ENCODE peak calls at places on chromosomes 12 and 14, in four cellular contexts. M is left ventricle myocardium inferior, V is tibial nerve, F is K562. N is an unnamed sample. For H3K4me1, the result is how much of the 10 kb centered on the place peaks cover.

GRCh38 chr12:15831315-15831993 is 42.3 kb upstream of the EPS8 start:
- DNase-seq in M (no peak), F (no peak), V (no peak), N (no peak)

GRCh38 chr12:40215977-40216376 is 8.8 kb upstream of the LRRK2 start:
- DNase-seq in V (no peak), M (no peak), F (no peak), N (no peak)

GRCh38 chr14:93720076-93720815 is 68.0 kb downstream of the PRIMA1 start:
- DNase-seq in F (no peak), M (no peak), V (no peak), N (no peak)

GRCh38 chr14:104159990-104160389 is 21.6 kb downstream of the KIF26A start:
- DNase-seq in M (no peak), V (no peak), F (no peak), N (no peak)

GRCh38 chr12:24838531-24838950 is 110.4 kb downstream of the BCAT1 start:
- DNase-seq in V (peak), M (no peak), F (no peak), N (no peak)

GRCh38 chr14:22379727-22380126 is 209.3 kb downstream of the DAD1 start:
- DNase-seq in M (no peak), V (no peak), F (no peak), N (no peak)

GRCh38 chr12:685388-685787 is 22.1 kb upstream of the NINJ2 start:
- DNase-seq in F (no peak), M (no peak), V (no peak), N (peak)

GRCh38 chr14:38207342-38207741 is 362 bp upstream of the SSTR1 start:
- DNase-seq in F (no peak), V (no peak), M (no peak), N (no peak)

GRCh38 chr14:88492272-88493089 is 62.3 kb downstream of the PTPN21 start:
- DNase-seq in F (peak), V (peak), M (no peak), N (peak)

GRCh38 chr12:56122637-56123036 is 4.6 kb downstream of the ZC3H10 start:
- DNase-seq in F (no peak), V (no peak), M (no peak), N (no peak)

GRCh38 chr12:56126732-56127239 is 1.3 kb upstream of the ESYT1 start:
- DNase-seq in V (no peak), F (no peak), M (no peak), N (no peak)

GRCh38 chr12:56121204-56121870 is 3.3 kb downstream of the ZC3H10 start:
- DNase-seq in F (no peak), M (no peak), V (no peak), N (no peak)

GRCh38 chr12:56127485-56127887 is 581 bp upstream of the ESYT1 start:
- DNase-seq in F (no peak), M (no peak), V (no peak), N (no peak)

DNA sequence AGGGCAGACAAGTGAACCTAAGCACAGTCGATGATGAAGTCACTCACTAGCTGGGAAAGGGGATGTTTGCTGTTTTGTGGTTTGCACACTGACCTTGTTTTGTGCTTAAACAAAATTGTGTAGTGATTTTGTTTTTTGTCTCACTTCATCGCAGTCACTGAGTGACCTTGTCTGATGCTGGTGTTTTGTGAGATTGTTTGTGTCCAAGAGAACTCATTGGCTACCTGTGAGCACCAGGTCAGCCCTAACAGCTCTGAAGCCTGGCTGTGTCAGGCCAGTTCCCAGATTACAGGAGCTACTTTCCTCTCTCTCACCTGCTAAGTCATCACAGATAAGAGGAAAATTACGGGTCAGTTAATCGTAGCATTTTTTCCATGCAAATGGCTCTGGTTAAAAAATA is 3.9 kb upstream of the ESYT1 start:
- DNase-seq in F (no peak), V (no peak), M (no peak), N (no peak)
- H3K4me1 ChIP-seq in F (under half), V (under half), M (half or more), N (under half)

GRCh38 chr14:21233457-21234076 is 35.7 kb downstream of the HNRNPC start:
- DNase-seq in M (no peak), V (no peak), F (no peak), N (no peak)
- H3K4me1 ChIP-seq in M (half or more), V (half or more), F (under half), N (half or more)

GRCh38 chr12:123142518-123142840 is 8.4 kb downstream of the PITPNM2 start:
- DNase-seq in V (no peak), M (no peak), F (no peak), N (no peak)

GRCh38 chr12:123145211-123145610 is 5.7 kb downstream of the PITPNM2 start:
- DNase-seq in M (no peak), F (no peak), V (no peak), N (no peak)

GRCh38 chr12:123143753-123144461 is 7.0 kb downstream of the PITPNM2 start:
- DNase-seq in F (no peak), M (no peak), V (no peak), N (no peak)

GRCh38 chr12:123141615-123142517 is 9.0 kb downstream of the PITPNM2 start:
- DNase-seq in F (no peak), M (peak), V (no peak), N (no peak)

GRCh38 chr12:123142948-123143752 is 7.7 kb downstream of the PITPNM2 start:
- DNase-seq in F (peak), M (no peak), V (no peak), N (no peak)
- H3K4me1 ChIP-seq in F (under half), M (half or more), V (under half), N (under half)

DNA sequence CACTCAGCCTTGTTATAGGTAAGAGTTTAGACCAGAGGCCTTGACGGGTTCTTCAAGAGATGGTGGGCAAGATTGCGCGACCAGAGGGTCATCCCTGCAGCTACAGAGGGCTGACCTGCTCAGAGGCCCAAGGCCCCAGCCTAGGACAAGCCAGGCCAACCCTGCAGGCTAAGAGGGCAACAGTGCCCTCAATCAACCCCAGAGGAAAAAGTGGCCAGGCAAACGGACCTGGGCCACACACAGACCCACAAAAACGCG is 1.3 kb downstream of the SSH1 start:
- DNase-seq in M (no peak), V (no peak), F (no peak), N (no peak)
- H3K4me1 ChIP-seq in M (half or more), V (half or more), F (under half), N (under half)

DNA sequence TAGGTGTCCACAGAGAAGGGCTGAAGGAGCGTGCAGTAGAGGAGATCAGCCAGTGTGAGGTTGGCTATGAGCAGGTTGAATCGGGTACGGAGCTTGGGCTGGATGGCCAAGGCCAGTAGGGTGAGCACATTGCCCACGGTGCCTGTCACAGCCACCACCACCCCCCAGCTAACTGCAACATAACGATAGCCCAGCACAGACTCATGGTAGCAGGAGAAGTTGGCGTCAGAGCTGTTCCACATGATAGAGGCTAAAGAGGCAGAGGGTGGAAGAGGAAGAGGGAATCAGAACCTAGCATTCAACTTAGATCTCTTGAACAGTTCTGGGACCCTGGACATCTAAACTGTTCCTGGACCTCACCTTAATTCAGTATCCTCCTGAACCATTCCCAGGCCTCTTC is 676 bp downstream of the GPR84 start:
- DNase-seq in V (no peak), F (no peak), M (no peak), N (no peak)
- H3K4me1 ChIP-seq in V (under half), F (under half), M (under half), N (under half)

GRCh38 chr12:13103391-13104033 is at the start of gene GSG1:
- DNase-seq in F (no peak), V (no peak), M (no peak), N (no peak)

GRCh38 chr12:13101854-13102375 is 1.6 kb downstream of the GSG1 start:
- DNase-seq in F (no peak), V (no peak), M (no peak), N (peak)

GRCh38 chr12:13104403-13104802 is 936 bp upstream of the GSG1 start:
- DNase-seq in M (no peak), V (no peak), F (no peak), N (no peak)

GRCh38 chr12:13100882-13101769 is 2.3 kb downstream of the GSG1 start:
- DNase-seq in F (peak), V (peak), M (peak), N (peak)

GRCh38 chr12:13102481-13103195 is 829 bp downstream of the GSG1 start:
- DNase-seq in F (no peak), M (no peak), V (no peak), N (no peak)
- H3K4me1 ChIP-seq in F (under half), M (under half), V (under half), N (under half)

N was measured in CD8-positive, alpha-beta memory T cell.